ENCODE peak calls at places on chromosomes 6 and 20, in seven cellular contexts. H is mucosa of descending colon, F is tibial artery, R is fibroblast of lung, T is lower lobe of right lung, V is IMR-90, O is GM23338. C is an unnamed sample.
A peak's percentile ranks its signal among the peaks of the same experiment; 100 is the strongest.

GRCh38 chr20:62297449-62298227 is 5.2 kb upstream of the ADRM1 start:
- DNase-seq in H (no peak), F (no peak), R (no peak), T (no peak), V (no peak), O (no peak), C (no peak)

GRCh38 chr6:136429264-136429663 is 121.0 kb downstream of the MAP7 start:
- DNase-seq in H (no peak), F (no peak), R (no peak), T (no peak), V (no peak), O (no peak), C (no peak)

GRCh38 chr6:38283734-38284362 is 355.9 kb downstream of the BTBD9 start:
- DNase-seq in H (no peak), F (no peak), R (no peak), T (no peak), V (peak; percentile 60), O (no peak), C (no peak)

GRCh38 chr6:17278289-17279061 is 2.7 kb upstream of the RBM24 start:
- DNase-seq in H (no peak), F (no peak), R (peak; percentile 83), T (no peak), V (peak; percentile 64), O (no peak), C (no peak)

GRCh38 chr20:63129991-63130653 is 85.8 kb downstream of the YTHDF1 start:
- DNase-seq in H (no peak), F (peak; percentile 15), R (no peak), T (peak; percentile 36), V (no peak), O (peak; percentile 40), C (no peak)

GRCh38 chr6:124854338-124854922 is 107.8 kb upstream of the RNF217 start:
- DNase-seq in H (no peak), F (no peak), R (no peak), T (no peak), V (no peak), O (no peak), C (no peak)

GRCh38 chr6:73240730-73241129 is 15.4 kb upstream of the KHDC1L start:
- DNase-seq in H (no peak), F (no peak), R (no peak), T (no peak), V (no peak), O (no peak), C (no peak)

GRCh38 chr6:94721459-94721858 is 855.9 kb upstream of the MANEA start:
- DNase-seq in H (no peak), F (no peak), R (no peak), T (no peak), V (no peak), O (no peak), C (no peak)

GRCh38 chr20:62838511-62838910 is 21.7 kb downstream of the COL9A3 start:
- DNase-seq in H (peak; percentile 72), F (no peak), R (no peak), T (no peak), V (no peak), O (no peak), C (no peak)

GRCh38 chr6:156438519-156438918 is 338.7 kb upstream of the ARID1B start:
- DNase-seq in H (no peak), F (no peak), R (peak; percentile 11), T (no peak), V (no peak), O (no peak), C (no peak)

GRCh38 chr6:101489456-101489855 is 95.9 kb downstream of the GRIK2 start:
- DNase-seq in H (no peak), F (no peak), R (no peak), T (no peak), V (no peak), O (no peak), C (no peak)

GRCh38 chr6:116779569-116780164 is 14.1 kb upstream of the FAM162B start:
- DNase-seq in H (no peak), F (no peak), R (peak; percentile 21), T (no peak), V (peak; percentile 36), O (peak; percentile 85), C (no peak)

GRCh38 chr6:33317418-33317667 is 201 bp downstream of the ZBTB22 start:
- DNase-seq in H (no peak), F (no peak), R (no peak), T (no peak), V (no peak), O (peak; percentile 79), C (peak; percentile 71)

GRCh38 chr20:48986899-48987298 is 59.2 kb upstream of the CSE1L start:
- DNase-seq in H (no peak), F (no peak), R (no peak), T (no peak), V (no peak), O (no peak), C (no peak)

GRCh38 chr6:132962936-132963579 is 148.7 kb downstream of the RPS12 start:
- DNase-seq in H (peak; percentile 66), F (peak; percentile 67), R (peak; percentile 57), T (peak; percentile 61), V (peak; percentile 77), O (peak; percentile 93), C (peak; percentile 81)

GRCh38 chr6:108168501-108168979 is 2.7 kb downstream of the NR2E1 start:
- DNase-seq in H (peak; percentile 51), F (no peak), R (peak; percentile 38), T (peak; percentile 65), V (no peak), O (peak; percentile 71), C (peak; percentile 53)

GRCh38 chr6:85110943-85111342 is 338.9 kb upstream of the NT5E start:
- DNase-seq in H (no peak), F (no peak), R (no peak), T (no peak), V (no peak), O (no peak), C (no peak)

GRCh38 chr6:122405417-122405816 is 6.0 kb downstream of the HSF2 start:
- DNase-seq in H (no peak), F (no peak), R (peak; percentile 21), T (no peak), V (peak; percentile 21), O (peak; percentile 20), C (no peak)

GRCh38 chr20:50286609-50287008 is 96.0 kb downstream of the CEBPB start:
- DNase-seq in H (no peak), F (peak; percentile 87), R (peak; percentile 92), T (no peak), V (peak; percentile 88), O (no peak), C (peak; percentile 63)

GRCh38 chr20:50244352-50245149 is 53.9 kb downstream of the CEBPB start:
- DNase-seq in H (no peak), F (no peak), R (no peak), T (no peak), V (no peak), O (no peak), C (no peak)

GRCh38 chr20:11716239-11716944 is 201.3 kb upstream of the BTBD3 start:
- DNase-seq in H (no peak), F (no peak), R (peak; percentile 94), T (no peak), V (peak; percentile 90), O (peak; percentile 89), C (peak; percentile 18)

DNA sequence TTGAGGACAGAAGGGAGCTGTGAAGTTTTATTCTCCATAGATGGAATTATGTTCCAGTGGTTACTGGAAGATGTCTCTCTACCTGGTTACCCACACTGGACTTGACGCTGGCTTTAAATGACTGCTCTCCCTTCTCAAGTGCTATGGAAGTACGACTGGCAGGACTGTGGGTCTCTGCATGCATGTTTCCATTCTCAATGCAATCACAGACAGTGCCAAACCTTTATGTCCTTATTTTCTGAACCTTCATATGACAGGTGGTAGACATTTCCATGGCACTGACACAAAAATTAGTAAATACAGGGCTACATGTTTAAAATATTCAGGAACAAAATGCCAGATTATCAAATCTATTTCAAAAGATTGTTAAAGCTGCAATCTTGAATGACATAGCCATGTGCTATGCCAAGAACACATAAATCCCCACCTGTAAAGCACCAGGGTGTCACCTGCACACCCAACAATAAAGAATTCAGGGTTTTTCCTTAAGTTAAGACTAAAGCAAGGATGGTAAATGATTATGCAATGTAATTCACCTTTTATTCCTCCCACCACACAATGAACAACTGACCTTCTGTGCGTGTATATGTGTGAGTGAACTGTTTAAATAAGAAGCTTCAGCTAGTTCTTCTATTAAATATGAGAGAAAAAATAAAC is 153.3 kb upstream of the ENPP5 start:
- DNase-seq in H (no peak), F (no peak), R (no peak), T (no peak), V (no peak), O (no peak), C (no peak)
- H3K4me1 ChIP-seq in H (peaks cover 45% of the 10 kb centered on the region), F (peaks cover 30% of the 10 kb centered on the region), R (peaks cover 20% of the 10 kb centered on the region), T (no peaks in the 10 kb centered on the region), V (no peaks in the 10 kb centered on the region), O (peaks cover 13% of the 10 kb centered on the region), C (peaks cover 25% of the 10 kb centered on the region)

GRCh38 chr6:36756761-36757160 is 59.1 kb downstream of the RAB44 start:
- DNase-seq in H (no peak), F (no peak), R (no peak), T (no peak), V (no peak), O (no peak), C (no peak)

GRCh38 chr6:36755435-36756348 is 58.1 kb downstream of the RAB44 start:
- DNase-seq in H (no peak), F (no peak), R (peak; percentile 37), T (no peak), V (peak; percentile 72), O (no peak), C (no peak)

GRCh38 chr6:36758516-36759176 is 61.0 kb downstream of the RAB44 start:
- DNase-seq in H (peak; percentile 81), F (no peak), R (no peak), T (no peak), V (no peak), O (peak; percentile 61), C (no peak)

GRCh38 chr6:36757943-36758508 is 60.4 kb downstream of the RAB44 start:
- DNase-seq in H (no peak), F (no peak), R (no peak), T (no peak), V (no peak), O (no peak), C (no peak)

DNA sequence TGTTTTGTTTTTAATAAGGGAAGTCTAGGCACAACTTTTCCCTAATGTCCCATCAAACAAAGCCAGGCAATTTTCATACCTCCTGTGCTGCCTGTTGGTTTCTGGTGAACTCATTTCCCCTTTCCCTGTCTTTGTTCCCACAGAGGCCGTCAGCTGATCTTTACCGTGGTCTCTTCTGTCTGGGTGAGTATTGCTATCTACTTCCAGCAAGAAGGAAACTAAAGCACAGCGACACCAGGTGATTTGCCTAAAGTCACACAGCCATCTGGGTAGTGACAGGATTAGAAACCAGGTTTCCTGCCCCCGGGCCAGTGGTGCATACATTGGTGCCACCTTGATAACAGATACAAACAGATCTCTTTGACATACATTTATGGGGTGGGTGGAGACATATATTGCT is 59.6 kb downstream of the RAB44 start:
- DNase-seq in H (no peak), F (no peak), R (no peak), T (no peak), V (no peak), O (no peak), C (no peak)
- TF ChIP-seq CTCF in H (no peak), F (no peak), R (no peak), T (no peak), V (no peak), O (no peak), C (no peak)

GRCh38 chr6:151690768-151691562 is 116.5 kb upstream of the ESR1 start:
- DNase-seq in H (no peak), F (no peak), R (peak; percentile 23), T (no peak), V (no peak), O (no peak), C (peak; percentile 30)
- H3K36me3 ChIP-seq in H (no peaks in the 10 kb centered on the region), F (no peaks in the 10 kb centered on the region), R (no peaks in the 10 kb centered on the region), T (no peaks in the 10 kb centered on the region), V (no peaks in the 10 kb centered on the region), O (no peaks in the 10 kb centered on the region), C (no peaks in the 10 kb centered on the region)

GRCh38 chr6:154765273-154765672 is 32.1 kb downstream of the SCAF8 start:
- DNase-seq in H (no peak), F (no peak), R (no peak), T (no peak), V (no peak), O (no peak), C (no peak)
- H3K4me1 ChIP-seq in H (peaks cover 6% of the 10 kb centered on the region), F (peaks cover 30% of the 10 kb centered on the region), R (no peaks in the 10 kb centered on the region), T (peaks cover 42% of the 10 kb centered on the region), V (peaks cover 15% of the 10 kb centered on the region), O (peaks cover 19% of the 10 kb centered on the region), C (peaks cover 12% of the 10 kb centered on the region)